ENCODE peak calls at places on chromosomes 3 and 15, in four cellular contexts. B is central memory CD4-positive, alpha-beta T cell; U is activated gamma-delta T cell; K is MV-4-11. X is an unnamed sample.
A peak's percentile ranks its signal among the peaks of the same experiment; 100 is the strongest.

GRCh38 chr15:64224508-64224907 is 61.7 kb upstream of the PPIB start:
- DNase-seq in B (no peak), U (no peak), K (no peak), X (no peak)

GRCh38 chr3:191762323-191762960 is 301.5 kb downstream of the PYDC2 start:
- DNase-seq in B (no peak), U (no peak), K (peak; percentile 16), X (no peak)

GRCh38 chr3:56133423-56133822 is 334.8 kb downstream of the ERC2 start:
- DNase-seq in B (no peak), U (no peak), K (no peak), X (no peak)

GRCh38 chr3:101010316-101010715 is 17.1 kb upstream of the ABI3BP start:
- DNase-seq in B (no peak), U (no peak), K (no peak), X (no peak)

GRCh38 chr15:88331291-88331690 is 74.8 kb upstream of the NTRK3 start:
- DNase-seq in B (no peak), U (no peak), K (peak; percentile 6), X (peak; percentile 71)

GRCh38 chr3:143820466-143821221 is 27.6 kb downstream of the SLC9A9 start:
- DNase-seq in B (no peak), U (no peak), K (no peak), X (no peak)

GRCh38 chr15:27949089-27949488 is 150.0 kb downstream of the OCA2 start:
- DNase-seq in B (no peak), U (no peak), K (no peak), X (no peak)

GRCh38 chr15:78225783-78226541 is 8.4 kb downstream of the ACSBG1 start:
- DNase-seq in B (no peak), U (no peak), K (no peak), X (no peak)

GRCh38 chr3:150421799-150422548 is 13.9 kb downstream of the TSC22D2 start:
- DNase-seq in B (no peak), U (no peak), K (no peak), X (no peak)

GRCh38 chr15:35738370-35738769 is 192.4 kb upstream of the DPH6 start:
- DNase-seq in B (no peak), U (no peak), K (no peak), X (no peak)

GRCh38 chr3:151998744-151999143 is 125.3 kb downstream of the SUCNR1 start:
- DNase-seq in B (no peak), U (no peak), K (no peak), X (no peak)

GRCh38 chr3:88991496-88991895 is 115.9 kb upstream of the EPHA3 start:
- DNase-seq in B (no peak), U (no peak), K (no peak), X (no peak)

GRCh38 chr3:125146601-125147490 is 65.7 kb downstream of the SLC12A8 start:
- DNase-seq in B (no peak), U (no peak), K (peak; percentile 85), X (no peak)

GRCh38 chr3:42345811-42346210 is 64.6 kb downstream of the LYZL4 start:
- DNase-seq in B (no peak), U (no peak), K (peak; percentile 17), X (peak; percentile 76)

GRCh38 chr3:32583708-32584107 is 13.1 kb upstream of the DYNC1LI1 start:
- DNase-seq in B (no peak), U (no peak), K (no peak), X (no peak)

GRCh38 chr3:39724233-39724846 is 85.1 kb upstream of the MYRIP start:
- DNase-seq in B (no peak), U (no peak), K (no peak), X (no peak)

GRCh38 chr3:89059201-89059600 is 48.2 kb upstream of the EPHA3 start:
- DNase-seq in B (no peak), U (no peak), K (peak; percentile 98), X (no peak)

GRCh38 chr15:56835598-56836275 is 82.7 kb upstream of the TCF12 start:
- DNase-seq in B (no peak), U (no peak), K (no peak), X (no peak)

GRCh38 chr3:62990704-62991413 is 115.6 kb upstream of the CADPS start:
- DNase-seq in B (no peak), U (no peak), K (no peak), X (no peak)

GRCh38 chr3:194730369-194730768 is 44.7 kb downstream of the FAM43A start:
- DNase-seq in B (no peak), U (no peak), K (no peak), X (no peak)

GRCh38 chr15:91915576-91915975 is 62.1 kb downstream of the SLCO3A1 start:
- DNase-seq in B (no peak), U (no peak), K (no peak), X (peak; percentile 9)

GRCh38 chr3:84967767-84968581 is 9.2 kb downstream of the CADM2 start:
- DNase-seq in B (no peak), U (no peak), K (no peak), X (no peak)

GRCh38 chr15:100833432-100834389 is 45.9 kb upstream of the ALDH1A3 start:
- DNase-seq in B (no peak), U (no peak), K (peak; percentile 88), X (no peak)

GRCh38 chr3:12470111-12470510 is 14.2 kb upstream of the TSEN2 start:
- DNase-seq in B (no peak), U (no peak), K (no peak), X (no peak)

GRCh38 chr3:125317761-125318496 is 57.2 kb downstream of the ZNF148 start:
- DNase-seq in B (no peak), U (no peak), K (no peak), X (no peak)